ENCODE peak calls at places on chromosomes 7 and 10, in seven cellular contexts. O is lung, R is body of pancreas, V is Peyer's patch, D is PC-3, J is OCI-LY7, P is upper lobe of left lung. L is an unnamed sample. For H3K9me3, the result is how much of the 10 kb centered on the place peaks cover.

GRCh38 chr7:151392002-151392401 is 17.8 kb downstream of the WDR86 start:
- DNase-seq in J (no peak), R (no peak), D (no peak), V (no peak), P (no peak), O (no peak), L (no peak)

GRCh38 chr10:91632671-91633550 is at the start of gene PPP1R3C:
- DNase-seq in R (peak), J (no peak), D (no peak), V (peak), O (peak), P (peak), L (peak)

GRCh38 chr7:81478664-81479063 is 291.2 kb downstream of the HGF start:
- DNase-seq in R (peak), D (peak), J (no peak), V (no peak), P (no peak), O (peak), L (peak)

GRCh38 chr10:48454302-48455054 is 148.0 kb downstream of the MAPK8 start:
- DNase-seq in P (peak), D (no peak), R (no peak), O (no peak), V (no peak), J (no peak), L (no peak)

GRCh38 chr10:111347386-111348005 is 270.7 kb downstream of the ADRA2A start:
- DNase-seq in D (no peak), O (peak), V (no peak), J (no peak), P (no peak), R (peak), L (peak)

GRCh38 chr10:103691723-103692380 is 163.5 kb downstream of the SH3PXD2A start:
- DNase-seq in J (peak), D (no peak), R (no peak), P (peak), O (no peak), V (peak), L (no peak)

GRCh38 chr7:151410405-151411390 is 860 bp upstream of the WDR86 start:
- DNase-seq in R (no peak), J (no peak), P (peak), D (no peak), V (no peak), O (no peak), L (no peak)

GRCh38 chr7:41925946-41926345 is 223.1 kb upstream of the INHBA start:
- DNase-seq in J (no peak), V (no peak), O (no peak), P (no peak), D (no peak), R (no peak), L (no peak)

GRCh38 chr7:133556553-133556952 is 303.7 kb downstream of the EXOC4 start:
- DNase-seq in D (no peak), O (no peak), P (no peak), R (no peak), J (no peak), V (no peak), L (no peak)

GRCh38 chr10:17023386-17024298 is 106.0 kb downstream of the CUBN start:
- DNase-seq in O (peak), P (no peak), R (no peak), V (peak), J (peak), D (peak), L (peak)

GRCh38 chr10:103197177-103197576 is 4.1 kb upstream of the NT5C2 start:
- DNase-seq in R (peak), O (peak), D (peak), P (no peak), J (no peak), V (no peak), L (peak)

GRCh38 chr7:11313801-11314200 is 340.1 kb downstream of the PHF14 start:
- DNase-seq in O (no peak), D (no peak), R (no peak), J (no peak), V (no peak), P (no peak), L (no peak)

GRCh38 chr7:133853706-133854276 is 273.3 kb upstream of the LRGUK start:
- DNase-seq in O (peak), J (peak), D (peak), P (no peak), R (peak), V (no peak), L (peak)

GRCh38 chr10:114709966-114710365 is 51.9 kb upstream of the ABLIM1 start:
- DNase-seq in V (no peak), O (no peak), P (no peak), R (no peak), J (no peak), D (peak), L (no peak)

GRCh38 chr7:100115026-100115425 is 4.1 kb downstream of the TAF6 start:
- DNase-seq in O (no peak), R (no peak), V (no peak), P (no peak), J (no peak), D (no peak), L (no peak)

GRCh38 chr7:12942599-12942998 is 255.2 kb downstream of the ARL4A start:
- DNase-seq in R (no peak), J (no peak), V (no peak), D (peak), P (no peak), O (no peak), L (peak)

GRCh38 chr7:17989546-17989945 is 38.1 kb downstream of the PRPS1L1 start:
- DNase-seq in V (no peak), O (no peak), D (peak), J (no peak), P (no peak), R (no peak), L (peak)

GRCh38 chr7:4265056-4265455 is 417.0 kb upstream of the FOXK1 start:
- DNase-seq in D (no peak), V (no peak), O (no peak), J (no peak), R (no peak), P (peak), L (no peak)

GRCh38 chr10:115706482-115707076 is 566.4 kb downstream of the GFRA1 start:
- DNase-seq in D (peak), O (no peak), V (no peak), R (no peak), J (peak), P (no peak), L (peak)

GRCh38 chr7:135728136-135728669 is at the start of gene SLC13A4:
- DNase-seq in R (no peak), V (no peak), D (no peak), O (no peak), P (no peak), J (no peak), L (no peak)

GRCh38 chr7:128812514-128813168 is 17.6 kb upstream of the FLNC start:
- DNase-seq in J (no peak), R (peak), D (no peak), P (no peak), O (no peak), V (no peak), L (peak)

GRCh38 chr7:41918597-41918996 is 215.7 kb upstream of the INHBA start:
- DNase-seq in V (no peak), P (no peak), D (peak), R (no peak), J (no peak), O (peak), L (no peak)

GRCh38 chr10:123475466-123475865 is 190.7 kb upstream of the GPR26 start:
- DNase-seq in V (no peak), R (no peak), O (no peak), D (no peak), P (no peak), J (no peak), L (no peak)

GRCh38 chr7:77481615-77482014 is 55.5 kb upstream of the PTPN12 start:
- DNase-seq in D (peak), J (no peak), P (no peak), R (no peak), V (no peak), O (no peak), L (peak)

GRCh38 chr7:19982841-19983835 is 209.7 kb upstream of the TMEM196 start:
- DNase-seq in J (peak), R (no peak), O (no peak), V (peak), D (peak), P (no peak), L (peak)

GRCh38 chr7:78398576-78398975 is 600.0 kb downstream of the PHTF2 start:
- DNase-seq in R (no peak), D (no peak), V (no peak), O (no peak), P (no peak), J (no peak), L (no peak)

GRCh38 chr7:1977059-1977875 is 255.5 kb downstream of the MAD1L1 start:
- DNase-seq in D (no peak), R (no peak), J (no peak), V (no peak), O (no peak), P (peak), L (no peak)

GRCh38 chr7:82443044-82443800 is at the start of gene CACNA2D1:
- DNase-seq in V (no peak), J (no peak), O (peak), D (no peak), P (peak), R (peak), L (peak)

GRCh38 chr7:151012031-151012692 is 12.1 kb downstream of the ATG9B start:
- DNase-seq in P (no peak), R (no peak), J (no peak), V (no peak), O (no peak), D (no peak), L (peak)

GRCh38 chr7:157529768-157530560 is 193.2 kb downstream of the DNAJB6 start:
- DNase-seq in D (no peak), P (no peak), J (no peak), R (peak), O (no peak), V (no peak), L (no peak)

GRCh38 chr7:129401228-129401967 is 32.8 kb upstream of the STRIP2 start:
- DNase-seq in V (no peak), D (peak), J (no peak), P (no peak), O (no peak), R (no peak), L (no peak)

GRCh38 chr7:63067897-63068585 is 930.6 kb upstream of the ZNF722 start:
- DNase-seq in V (no peak), R (no peak), D (peak), O (peak), P (peak), J (no peak), L (no peak)
- H3K9me3 ChIP-seq in V (under half), R (under half), D (under half), O (under half), P (under half), J (under half), L (under half)

DNA sequence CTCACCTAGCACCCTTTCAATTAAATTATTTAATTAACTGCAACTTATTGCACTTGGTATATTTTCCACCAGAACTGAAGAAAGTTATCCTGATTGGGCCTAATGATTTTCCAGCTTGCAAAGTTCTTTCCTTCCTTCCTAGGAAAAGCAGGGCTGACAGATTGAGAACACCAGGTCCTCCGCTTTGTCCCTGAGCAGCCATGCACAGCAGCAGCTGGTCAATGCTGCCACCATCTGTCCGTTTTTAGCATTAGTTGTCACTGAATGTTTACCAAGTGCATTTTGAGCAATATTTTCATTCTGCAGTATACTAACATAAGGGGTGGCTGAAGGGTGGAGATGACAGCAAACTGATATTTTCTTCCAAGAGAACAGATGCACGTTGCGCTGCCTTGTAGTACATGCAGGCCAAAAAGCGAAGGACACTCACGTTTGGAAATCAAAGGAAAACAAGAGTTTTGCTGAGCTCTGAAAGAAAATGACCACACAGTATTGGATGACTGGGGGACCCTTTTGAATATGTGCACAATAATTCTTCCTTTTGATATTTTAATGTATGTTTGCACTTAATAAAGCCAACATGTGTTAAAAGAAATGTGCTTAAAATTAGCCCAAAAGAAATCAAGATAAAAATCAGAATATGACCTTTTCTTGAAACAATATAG is 248.8 kb upstream of the PTN start:
- DNase-seq in P (no peak), O (peak), V (no peak), R (peak), J (peak), D (peak), L (peak)
- H3K9me3 ChIP-seq in P (under half), O (under half), V (under half), R (under half), J (under half), D (under half), L (under half)

GRCh38 chr10:82861889-82862288 is 986.9 kb downstream of the NRG3 start:
- DNase-seq in J (no peak), R (no peak), D (no peak), O (no peak), P (no peak), V (no peak), L (no peak)

GRCh38 chr10:82866424-82867020 is 991.5 kb downstream of the NRG3 start:
- DNase-seq in V (no peak), P (no peak), J (no peak), R (no peak), D (no peak), O (no peak), L (no peak)

GRCh38 chr10:82865366-82865765 is 990.4 kb downstream of the NRG3 start:
- DNase-seq in V (no peak), D (no peak), J (no peak), P (no peak), R (no peak), O (no peak), L (no peak)

DNA sequence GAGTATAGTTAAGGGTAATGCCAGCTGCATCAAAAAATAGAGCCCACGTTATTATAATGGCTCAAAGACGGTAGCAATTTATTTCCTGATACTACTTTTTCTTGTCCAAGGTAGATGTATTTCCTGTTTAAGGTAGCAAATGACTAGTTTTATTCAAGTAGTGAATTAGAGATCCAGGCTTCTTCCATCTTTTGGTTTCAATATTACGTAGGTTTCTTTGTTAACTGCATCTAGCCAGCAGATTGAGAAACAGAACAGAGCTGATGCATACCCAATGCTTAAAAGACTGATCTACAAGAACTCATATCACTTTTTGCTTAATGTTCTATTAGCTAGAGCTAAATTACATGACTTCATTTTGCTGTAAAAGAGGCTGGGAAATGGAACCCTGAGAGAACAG is 992.1 kb downstream of the NRG3 start:
- DNase-seq in J (no peak), D (no peak), P (no peak), O (no peak), R (no peak), V (no peak), L (no peak)
- H3K9me3 ChIP-seq in J (under half), D (under half), P (under half), O (under half), R (under half), V (under half), L (under half)

DNA sequence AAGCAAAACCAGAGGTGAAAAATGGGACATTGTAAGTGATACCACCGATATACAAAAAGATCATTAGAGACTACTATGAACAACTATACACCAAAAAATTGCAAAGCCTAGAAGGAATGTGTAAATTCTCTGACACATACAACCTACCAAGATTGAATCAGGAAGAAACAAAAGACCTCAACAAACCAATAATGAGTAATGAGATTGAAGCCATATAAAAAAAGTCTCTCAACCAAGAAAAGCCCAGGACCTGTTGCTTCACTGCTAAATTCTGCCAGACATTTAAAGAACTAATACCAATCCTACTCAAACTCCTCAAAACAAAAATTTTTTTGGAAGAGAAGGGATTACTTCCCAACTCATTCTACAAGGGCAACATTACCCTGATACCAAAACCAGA is 134.0 kb downstream of the TPST1 start:
- DNase-seq in P (no peak), O (no peak), R (no peak), J (no peak), D (no peak), V (no peak), L (no peak)
- H3K9me3 ChIP-seq in P (under half), O (under half), R (under half), J (under half), D (under half), V (under half), L (under half)

DNA sequence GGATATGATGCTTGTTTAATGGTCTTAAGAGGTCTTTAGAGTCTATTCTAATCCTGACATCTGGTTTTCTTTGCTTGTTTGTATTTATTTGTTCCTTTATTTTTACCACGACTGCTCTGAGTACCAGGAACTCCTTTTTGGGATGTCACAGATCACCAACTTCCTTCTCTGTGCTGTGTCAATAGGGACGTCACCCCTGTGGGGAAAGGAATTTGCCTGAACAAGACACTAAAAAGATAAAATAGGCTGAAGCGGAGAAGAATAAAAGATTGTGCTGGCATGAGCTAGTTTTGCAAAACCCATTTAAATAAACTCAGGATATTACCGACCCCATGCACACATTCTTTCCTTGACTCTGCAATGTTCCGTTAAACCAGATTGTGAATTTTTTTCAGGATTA is 27.7 kb downstream of the MGMT start:
- DNase-seq in D (no peak), R (no peak), P (no peak), O (no peak), J (no peak), V (no peak), L (no peak)
- H3K9me3 ChIP-seq in D (under half), R (under half), P (under half), O (under half), J (under half), V (under half), L (under half)

DNA sequence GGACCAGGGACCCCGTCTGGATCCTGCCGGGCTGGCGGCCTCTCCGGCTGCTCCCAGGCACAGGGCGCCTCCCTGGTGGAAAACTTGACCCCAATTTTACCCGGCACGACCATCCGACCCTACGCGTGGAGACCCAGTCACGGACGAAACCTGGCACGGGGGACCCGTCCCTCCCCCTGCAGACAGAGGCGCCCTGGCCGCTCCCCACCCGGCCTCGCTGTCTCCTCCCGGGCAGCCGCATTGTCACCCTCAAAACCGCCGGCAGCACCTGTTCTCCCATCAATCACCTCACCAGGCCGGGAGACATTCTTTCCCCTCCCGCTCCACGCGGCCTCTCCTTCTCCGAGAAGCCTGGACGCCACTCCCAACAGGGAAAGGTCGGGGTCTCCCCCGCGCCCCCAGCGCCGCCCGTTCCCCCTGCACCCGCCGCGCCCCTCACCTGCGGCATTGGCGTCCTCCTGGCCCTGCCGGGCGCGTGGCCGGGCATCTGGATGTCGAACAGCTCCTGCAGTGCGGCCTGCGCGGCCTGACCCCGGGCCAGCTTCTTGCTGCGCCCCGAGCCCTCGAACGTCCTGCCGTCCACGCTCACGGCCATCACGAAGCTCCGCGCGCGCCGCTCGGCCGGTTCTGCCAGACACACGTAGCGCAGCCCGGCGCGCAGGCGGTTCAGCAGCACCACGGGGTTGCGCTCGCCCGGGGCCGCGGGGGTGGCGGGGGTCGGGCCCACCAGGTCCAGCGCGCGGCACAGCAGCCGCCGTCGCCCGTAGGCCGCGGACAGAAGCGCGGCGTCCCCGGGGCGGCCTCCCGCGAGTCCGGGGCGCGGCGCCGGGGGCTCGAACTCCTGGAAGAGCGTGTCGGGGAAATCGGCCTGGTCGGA is 306.6 kb downstream of the WDR37 start:
- DNase-seq in O (no peak), P (peak), V (no peak), R (no peak), J (no peak), D (no peak), L (no peak)
- H3K9me3 ChIP-seq in O (under half), P (under half), V (under half), R (under half), J (under half), D (under half), L (under half)

GRCh38 chr7:10038351-10038750 is 935.3 kb upstream of the PHF14 start:
- DNase-seq in P (no peak), O (no peak), D (no peak), J (no peak), V (no peak), R (no peak), L (no peak)
- H3K9me3 ChIP-seq in P (under half), O (under half), D (under half), J (under half), V (under half), R (under half), L (under half)

DNA sequence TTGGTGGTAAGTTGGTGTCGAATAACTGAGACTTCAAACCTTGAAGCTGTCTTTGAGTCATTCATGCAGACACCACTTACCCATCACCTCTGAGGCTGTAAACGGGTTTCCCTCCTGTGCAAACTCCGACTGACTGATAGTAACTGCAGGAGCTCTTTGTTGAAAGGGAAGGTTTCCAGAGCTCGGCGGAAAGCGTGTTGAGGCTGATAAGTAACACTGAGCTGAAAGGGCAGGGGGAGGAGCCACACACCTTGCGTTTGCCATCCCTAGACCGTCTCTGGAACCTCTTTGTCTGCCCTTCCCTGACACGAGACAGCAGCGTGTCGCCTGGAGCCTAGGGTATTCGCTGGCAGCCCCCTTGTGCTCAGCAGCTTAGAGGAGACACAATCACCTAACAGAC is 134.0 kb downstream of the PAXIP1 start:
- DNase-seq in R (no peak), D (no peak), J (no peak), V (no peak), P (no peak), O (no peak), L (peak)
- H3K9me3 ChIP-seq in R (under half), D (under half), J (under half), V (under half), P (under half), O (under half), L (under half)